ENCODE peak calls at places on chromosomes 6 and 20, in nine cellular contexts. A is HTR-8/SVneo; F is fibroblast of pulmonary artery; R is Calu3; E is stimulated activated CD4-positive, alpha-beta T cell treated with anti-CD3 and anti-CD28 coated beads, Interleukin-1b, Interleukin-23, amount 100 ng/mL, for 48 hours; B is activated CD4-positive, CD25-positive, alpha-beta regulatory T cell treated with anti-CD3 and anti-CD28 coated beads, Interleukin-2, amount 50 U/mL, for 72 hours; D is stimulated activated naive CD8-positive, alpha-beta T cell treated with anti-CD3 and anti-CD28 coated beads, Interleukin-15, amount 100 ng/mL, for 72 hours; O is CD8-positive, alpha-beta memory T cell; L is OCI-M1. X is an unnamed sample.

GRCh38 chr6:161917645-161918044 is 643.8 kb upstream of the AGPAT4 start:
- DNase-seq in A (peak), F (no peak), R (no peak), E (no peak), B (no peak), D (no peak), O (no peak), L (no peak), X (no peak)

GRCh38 chr6:163741743-163742363 is 327.3 kb downstream of the QKI start:
- DNase-seq in A (no peak), F (no peak), R (no peak), E (no peak), B (no peak), D (no peak), O (no peak), L (peak), X (no peak)

GRCh38 chr20:16712541-16712947 is 17.3 kb upstream of the SNRPB2 start:
- DNase-seq in A (no peak), F (no peak), R (no peak), E (no peak), B (no peak), D (no peak), O (no peak), L (no peak), X (no peak)

GRCh38 chr6:72944660-72945059 is 280.6 kb downstream of the KHDC1L start:
- DNase-seq in A (no peak), F (no peak), R (no peak), E (no peak), B (no peak), D (no peak), O (no peak), L (no peak), X (no peak)

GRCh38 chr20:47795214-47795667 is 10.0 kb upstream of the SULF2 start:
- DNase-seq in A (no peak), F (peak), R (peak), E (no peak), B (no peak), D (no peak), O (no peak), L (no peak), X (no peak)

GRCh38 chr6:168067081-168067480 is 11.9 kb downstream of the FRMD1 start:
- DNase-seq in A (no peak), F (no peak), R (no peak), E (no peak), B (no peak), D (no peak), O (no peak), L (no peak), X (no peak)

GRCh38 chr20:62355527-62356142 is 11.5 kb downstream of the LAMA5 start:
- DNase-seq in A (no peak), F (peak), R (peak), E (no peak), B (no peak), D (no peak), O (no peak), L (no peak), X (no peak)

GRCh38 chr6:33782561-33782960 is 6.4 kb downstream of the LEMD2 start:
- DNase-seq in A (no peak), F (no peak), R (no peak), E (no peak), B (no peak), D (no peak), O (no peak), L (no peak), X (no peak)

GRCh38 chr6:33597551-33598322 is 17.7 kb upstream of the BAK1 start:
- DNase-seq in A (no peak), F (peak), R (no peak), E (no peak), B (no peak), D (no peak), O (no peak), L (no peak), X (no peak)

GRCh38 chr6:96760153-96760687 is 77.1 kb downstream of the GPR63 start:
- DNase-seq in A (no peak), F (no peak), R (no peak), E (no peak), B (no peak), D (no peak), O (no peak), L (peak), X (no peak)

GRCh38 chr6:157328108-157328692 is 4.9 kb upstream of the TMEM242 start:
- DNase-seq in A (no peak), F (no peak), R (no peak), E (no peak), B (no peak), D (no peak), O (no peak), L (no peak), X (no peak)

GRCh38 chr6:170298688-170299087 is 7.8 kb upstream of the DLL1 start:
- DNase-seq in A (no peak), F (no peak), R (no peak), E (no peak), B (no peak), D (no peak), O (no peak), L (no peak), X (no peak)